ENCODE peak calls at places on chromosome 20, in nine cellular contexts. One of them, this sample, is unnamed.

GRCh38 chr20:22106308-22106938 is 401.0 kb downstream of the PAX1 start:
- DNase-seq in natural killer cell: no peak
- DNase-seq in neural crest cell: no peak
- DNase-seq in astrocyte of the spinal cord: peak; percentile 33
- DNase-seq in kidney glomerular epithelial cell: peak; percentile 24
- DNase-seq in NCI-H2081: peak; percentile 43
- DNase-seq in left kidney: peak; percentile 73
- DNase-seq in SJSA1: no peak
- DNase-seq in cortex of kidney: no peak
- DNase-seq in this sample: no peak

GRCh38 chr20:49572857-49573256 is 4.9 kb upstream of the PTGIS start:
- DNase-seq in kidney glomerular epithelial cell: no peak
- DNase-seq in natural killer cell: no peak
- DNase-seq in left kidney: peak; percentile 38
- DNase-seq in NCI-H2081: no peak
- DNase-seq in cortex of kidney: no peak
- DNase-seq in astrocyte of the spinal cord: no peak
- DNase-seq in neural crest cell: no peak
- DNase-seq in SJSA1: no peak
- DNase-seq in this sample: no peak

GRCh38 chr20:10784337-10785183 is 110.8 kb upstream of the JAG1 start:
- DNase-seq in left kidney: no peak
- DNase-seq in NCI-H2081: peak; percentile 44
- DNase-seq in astrocyte of the spinal cord: no peak
- DNase-seq in SJSA1: no peak
- DNase-seq in neural crest cell: no peak
- DNase-seq in natural killer cell: no peak
- DNase-seq in cortex of kidney: no peak
- DNase-seq in kidney glomerular epithelial cell: no peak
- DNase-seq in this sample: no peak

GRCh38 chr20:3563113-3563512 is 92.3 kb downstream of the ATRN start:
- DNase-seq in cortex of kidney: no peak
- DNase-seq in neural crest cell: no peak
- DNase-seq in left kidney: no peak
- DNase-seq in astrocyte of the spinal cord: peak; percentile 50
- DNase-seq in natural killer cell: no peak
- DNase-seq in kidney glomerular epithelial cell: no peak
- DNase-seq in NCI-H2081: no peak
- DNase-seq in SJSA1: no peak
- DNase-seq in this sample: no peak

GRCh38 chr20:2178328-2179232 is 77.0 kb downstream of the STK35 start:
- DNase-seq in cortex of kidney: no peak
- DNase-seq in neural crest cell: no peak
- DNase-seq in natural killer cell: no peak
- DNase-seq in SJSA1: no peak
- DNase-seq in NCI-H2081: no peak
- DNase-seq in kidney glomerular epithelial cell: no peak
- DNase-seq in left kidney: peak; percentile 37
- DNase-seq in astrocyte of the spinal cord: no peak
- DNase-seq in this sample: no peak

GRCh38 chr20:24891546-24892393 is 57.3 kb upstream of the CST7 start:
- DNase-seq in natural killer cell: no peak
- DNase-seq in cortex of kidney: no peak
- DNase-seq in SJSA1: no peak
- DNase-seq in kidney glomerular epithelial cell: no peak
- DNase-seq in NCI-H2081: no peak
- DNase-seq in astrocyte of the spinal cord: no peak
- DNase-seq in neural crest cell: no peak
- DNase-seq in left kidney: no peak
- DNase-seq in this sample: peak; percentile 91

GRCh38 chr20:64083380-64084208 is 604 bp downstream of the LKAAEAR1 start:
- DNase-seq in natural killer cell: peak; percentile 53
- DNase-seq in cortex of kidney: no peak
- DNase-seq in neural crest cell: peak; percentile 73
- DNase-seq in NCI-H2081: peak; percentile 88
- DNase-seq in left kidney: peak; percentile 91
- DNase-seq in astrocyte of the spinal cord: peak; percentile 57
- DNase-seq in kidney glomerular epithelial cell: peak; percentile 9
- DNase-seq in SJSA1: peak; percentile 80
- DNase-seq in this sample: peak; percentile 95

GRCh38 chr20:61891476-61891875 is 174.2 kb downstream of the TAF4 start:
- DNase-seq in SJSA1: no peak
- DNase-seq in NCI-H2081: no peak
- DNase-seq in astrocyte of the spinal cord: no peak
- DNase-seq in kidney glomerular epithelial cell: no peak
- DNase-seq in cortex of kidney: no peak
- DNase-seq in left kidney: no peak
- DNase-seq in natural killer cell: no peak
- DNase-seq in neural crest cell: no peak
- DNase-seq in this sample: no peak

GRCh38 chr20:44945261-44945660 is 14.9 kb downstream of the TOMM34 start:
- DNase-seq in neural crest cell: no peak
- DNase-seq in left kidney: no peak
- DNase-seq in natural killer cell: no peak
- DNase-seq in kidney glomerular epithelial cell: no peak
- DNase-seq in cortex of kidney: no peak
- DNase-seq in astrocyte of the spinal cord: no peak
- DNase-seq in SJSA1: no peak
- DNase-seq in NCI-H2081: no peak
- DNase-seq in this sample: no peak

GRCh38 chr20:24535956-24536730 is 66.7 kb downstream of the SYNDIG1 start:
- DNase-seq in natural killer cell: no peak
- DNase-seq in kidney glomerular epithelial cell: no peak
- DNase-seq in SJSA1: no peak
- DNase-seq in left kidney: no peak
- DNase-seq in astrocyte of the spinal cord: peak; percentile 14
- DNase-seq in NCI-H2081: no peak
- DNase-seq in cortex of kidney: no peak
- DNase-seq in neural crest cell: no peak
- DNase-seq in this sample: no peak

GRCh38 chr20:51661609-51662178 is 106.5 kb downstream of the ATP9A start:
- DNase-seq in SJSA1: peak; percentile 72
- DNase-seq in NCI-H2081: no peak
- DNase-seq in astrocyte of the spinal cord: peak; percentile 71
- DNase-seq in kidney glomerular epithelial cell: peak; percentile 30
- DNase-seq in cortex of kidney: no peak
- DNase-seq in left kidney: no peak
- DNase-seq in natural killer cell: no peak
- DNase-seq in neural crest cell: no peak
- DNase-seq in this sample: no peak

GRCh38 chr20:58547527-58548475 is 32.6 kb upstream of the APCDD1L start:
- DNase-seq in cortex of kidney: no peak
- DNase-seq in natural killer cell: no peak
- DNase-seq in neural crest cell: no peak
- DNase-seq in astrocyte of the spinal cord: peak; percentile 53
- DNase-seq in SJSA1: peak; percentile 44
- DNase-seq in left kidney: peak; percentile 77
- DNase-seq in NCI-H2081: no peak
- DNase-seq in kidney glomerular epithelial cell: peak; percentile 73
- DNase-seq in this sample: no peak

GRCh38 chr20:45945678-45946148 is 11.2 kb downstream of the PCIF1 start:
- DNase-seq in cortex of kidney: no peak
- DNase-seq in kidney glomerular epithelial cell: no peak
- DNase-seq in SJSA1: no peak
- DNase-seq in astrocyte of the spinal cord: peak; percentile 64
- DNase-seq in NCI-H2081: no peak
- DNase-seq in left kidney: no peak
- DNase-seq in neural crest cell: no peak
- DNase-seq in natural killer cell: peak; percentile 38
- DNase-seq in this sample: no peak

GRCh38 chr20:17339000-17339399 is 112.2 kb downstream of the PCSK2 start:
- DNase-seq in kidney glomerular epithelial cell: no peak
- DNase-seq in natural killer cell: no peak
- DNase-seq in neural crest cell: no peak
- DNase-seq in NCI-H2081: no peak
- DNase-seq in left kidney: peak; percentile 35
- DNase-seq in SJSA1: no peak
- DNase-seq in astrocyte of the spinal cord: no peak
- DNase-seq in cortex of kidney: no peak
- DNase-seq in this sample: no peak

GRCh38 chr20:47727170-47727880 is 58.0 kb downstream of the SULF2 start:
- DNase-seq in left kidney: no peak
- DNase-seq in kidney glomerular epithelial cell: no peak
- DNase-seq in astrocyte of the spinal cord: no peak
- DNase-seq in NCI-H2081: no peak
- DNase-seq in cortex of kidney: no peak
- DNase-seq in neural crest cell: no peak
- DNase-seq in SJSA1: no peak
- DNase-seq in natural killer cell: peak; percentile 40
- DNase-seq in this sample: no peak

GRCh38 chr20:57682184-57683038 is 27.4 kb downstream of the PMEPA1 start:
- DNase-seq in astrocyte of the spinal cord: no peak
- DNase-seq in kidney glomerular epithelial cell: no peak
- DNase-seq in NCI-H2081: no peak
- DNase-seq in natural killer cell: no peak
- DNase-seq in left kidney: peak; percentile 72
- DNase-seq in SJSA1: no peak
- DNase-seq in cortex of kidney: no peak
- DNase-seq in neural crest cell: no peak
- DNase-seq in this sample: no peak

GRCh38 chr20:34472246-34472925 is 43.8 kb upstream of the DYNLRB1 start:
- DNase-seq in astrocyte of the spinal cord: peak; percentile 59
- DNase-seq in natural killer cell: no peak
- DNase-seq in SJSA1: no peak
- DNase-seq in kidney glomerular epithelial cell: no peak
- DNase-seq in NCI-H2081: no peak
- DNase-seq in left kidney: no peak
- DNase-seq in cortex of kidney: no peak
- DNase-seq in neural crest cell: no peak
- DNase-seq in this sample: no peak

GRCh38 chr20:61763740-61764400 is 301.8 kb downstream of the TAF4 start:
- DNase-seq in kidney glomerular epithelial cell: no peak
- DNase-seq in SJSA1: no peak
- DNase-seq in natural killer cell: no peak
- DNase-seq in NCI-H2081: no peak
- DNase-seq in left kidney: no peak
- DNase-seq in neural crest cell: no peak
- DNase-seq in astrocyte of the spinal cord: no peak
- DNase-seq in cortex of kidney: no peak
- DNase-seq in this sample: no peak

GRCh38 chr20:10466325-10466724 is 31.2 kb downstream of the SLX4IP start:
- DNase-seq in cortex of kidney: no peak
- DNase-seq in kidney glomerular epithelial cell: no peak
- DNase-seq in NCI-H2081: no peak
- DNase-seq in neural crest cell: peak; percentile 14
- DNase-seq in SJSA1: no peak
- DNase-seq in natural killer cell: no peak
- DNase-seq in left kidney: peak; percentile 44
- DNase-seq in astrocyte of the spinal cord: peak; percentile 26
- DNase-seq in this sample: peak; percentile 51

GRCh38 chr20:59733326-59733725 is 129.0 kb downstream of the PHACTR3 start:
- DNase-seq in SJSA1: no peak
- DNase-seq in cortex of kidney: no peak
- DNase-seq in astrocyte of the spinal cord: no peak
- DNase-seq in neural crest cell: no peak
- DNase-seq in kidney glomerular epithelial cell: no peak
- DNase-seq in natural killer cell: no peak
- DNase-seq in NCI-H2081: no peak
- DNase-seq in left kidney: no peak
- DNase-seq in this sample: no peak

GRCh38 chr20:17825949-17826843 is 126.4 kb downstream of the BANF2 start:
- DNase-seq in neural crest cell: no peak
- DNase-seq in SJSA1: no peak
- DNase-seq in cortex of kidney: no peak
- DNase-seq in kidney glomerular epithelial cell: no peak
- DNase-seq in natural killer cell: no peak
- DNase-seq in astrocyte of the spinal cord: peak; percentile 38
- DNase-seq in NCI-H2081: no peak
- DNase-seq in left kidney: no peak
- DNase-seq in this sample: no peak

GRCh38 chr20:19996970-19997369 is 20.2 kb upstream of the NAA20 start:
- DNase-seq in SJSA1: no peak
- DNase-seq in kidney glomerular epithelial cell: no peak
- DNase-seq in astrocyte of the spinal cord: no peak
- DNase-seq in neural crest cell: no peak
- DNase-seq in cortex of kidney: no peak
- DNase-seq in left kidney: peak; percentile 43
- DNase-seq in natural killer cell: no peak
- DNase-seq in NCI-H2081: no peak
- DNase-seq in this sample: no peak

GRCh38 chr20:62178316-62179161 is 4.3 kb upstream of the MTG2 start:
- DNase-seq in kidney glomerular epithelial cell: no peak
- DNase-seq in natural killer cell: no peak
- DNase-seq in NCI-H2081: no peak
- DNase-seq in cortex of kidney: no peak
- DNase-seq in left kidney: no peak
- DNase-seq in neural crest cell: no peak
- DNase-seq in SJSA1: no peak
- DNase-seq in astrocyte of the spinal cord: no peak
- DNase-seq in this sample: no peak

GRCh38 chr20:24305366-24305765 is 164.1 kb upstream of the SYNDIG1 start:
- DNase-seq in neural crest cell: no peak
- DNase-seq in cortex of kidney: no peak
- DNase-seq in astrocyte of the spinal cord: no peak
- DNase-seq in SJSA1: no peak
- DNase-seq in kidney glomerular epithelial cell: no peak
- DNase-seq in natural killer cell: no peak
- DNase-seq in NCI-H2081: no peak
- DNase-seq in left kidney: no peak
- DNase-seq in this sample: no peak

GRCh38 chr20:25553819-25554296 is 31.5 kb downstream of the NINL start:
- DNase-seq in SJSA1: no peak
- DNase-seq in natural killer cell: no peak
- DNase-seq in left kidney: peak; percentile 59
- DNase-seq in astrocyte of the spinal cord: peak; percentile 58
- DNase-seq in neural crest cell: no peak
- DNase-seq in NCI-H2081: no peak
- DNase-seq in cortex of kidney: no peak
- DNase-seq in kidney glomerular epithelial cell: peak; percentile 18
- DNase-seq in this sample: no peak

GRCh38 chr20:17620371-17621228 is 50.7 kb downstream of the DSTN start:
- DNase-seq in neural crest cell: no peak
- DNase-seq in natural killer cell: peak; percentile 11
- DNase-seq in NCI-H2081: no peak
- DNase-seq in SJSA1: peak; percentile 39
- DNase-seq in kidney glomerular epithelial cell: no peak
- DNase-seq in astrocyte of the spinal cord: no peak
- DNase-seq in left kidney: no peak
- DNase-seq in cortex of kidney: no peak
- DNase-seq in this sample: no peak

GRCh38 chr20:51570755-51571469 is 28.4 kb upstream of the NFATC2 start:
- DNase-seq in astrocyte of the spinal cord: no peak
- DNase-seq in left kidney: peak; percentile 20
- DNase-seq in SJSA1: no peak
- DNase-seq in cortex of kidney: no peak
- DNase-seq in NCI-H2081: no peak
- DNase-seq in kidney glomerular epithelial cell: no peak
- DNase-seq in natural killer cell: no peak
- DNase-seq in neural crest cell: no peak
- DNase-seq in this sample: no peak

GRCh38 chr20:38219006-38219950 is 41.3 kb downstream of the KIAA1755 start:
- DNase-seq in neural crest cell: no peak
- DNase-seq in kidney glomerular epithelial cell: no peak
- DNase-seq in astrocyte of the spinal cord: no peak
- DNase-seq in natural killer cell: no peak
- DNase-seq in left kidney: no peak
- DNase-seq in NCI-H2081: no peak
- DNase-seq in SJSA1: no peak
- DNase-seq in cortex of kidney: no peak
- DNase-seq in this sample: no peak

GRCh38 chr20:53679597-53680309 is 86.1 kb upstream of the ZNF217 start:
- DNase-seq in neural crest cell: peak; percentile 9
- DNase-seq in NCI-H2081: no peak
- DNase-seq in left kidney: no peak
- DNase-seq in SJSA1: no peak
- DNase-seq in astrocyte of the spinal cord: no peak
- DNase-seq in natural killer cell: no peak
- DNase-seq in kidney glomerular epithelial cell: no peak
- DNase-seq in cortex of kidney: no peak
- DNase-seq in this sample: no peak

GRCh38 chr20:44720617-44720993 is 5.4 kb downstream of the CCN5 start:
- DNase-seq in NCI-H2081: no peak
- DNase-seq in neural crest cell: no peak
- DNase-seq in astrocyte of the spinal cord: no peak
- DNase-seq in cortex of kidney: no peak
- DNase-seq in left kidney: no peak
- DNase-seq in SJSA1: peak; percentile 75
- DNase-seq in natural killer cell: no peak
- DNase-seq in kidney glomerular epithelial cell: no peak
- DNase-seq in this sample: no peak

GRCh38 chr20:44959896-44960852 is at the start of gene TOMM34:
- DNase-seq in neural crest cell: peak; percentile 85
- DNase-seq in NCI-H2081: peak; percentile 95
- DNase-seq in astrocyte of the spinal cord: peak; percentile 91
- DNase-seq in SJSA1: peak; percentile 91
- DNase-seq in left kidney: peak; percentile 98
- DNase-seq in kidney glomerular epithelial cell: peak; percentile 90
- DNase-seq in cortex of kidney: peak; percentile 55
- DNase-seq in natural killer cell: peak; percentile 90
- DNase-seq in this sample: peak; percentile 98

This sample was measured in D341Med.